ENCODE peak calls at places on chromosomes 16 and 17, in four cellular contexts. Y, C, Q and B are unnamed samples.

GRCh38 chr17:41959336-41960095 is 7.1 kb upstream of the CNP start:
- DNase-seq in Q (peak; percentile 65), Y (no peak), C (no peak), B (peak; percentile 24)

GRCh38 chr16:48003226-48003907 is 152.4 kb downstream of the ABCC12 start:
- DNase-seq in Q (no peak), C (no peak), Y (no peak), B (no peak)

GRCh38 chr17:48569676-48570324 is 8.3 kb downstream of the HOXB4 start:
- DNase-seq in Y (no peak), Q (peak; percentile 66), C (no peak), B (no peak)

GRCh38 chr16:11087691-11088431 is 143.5 kb downstream of the CLEC16A start:
- DNase-seq in Y (no peak), C (no peak), Q (no peak), B (peak; percentile 61)

GRCh38 chr16:58389724-58390123 is 2.5 kb upstream of the GINS3 start:
- DNase-seq in C (no peak), Y (no peak), Q (no peak), B (no peak)

GRCh38 chr16:27359051-27359450 is 42.9 kb upstream of the IL21R start:
- DNase-seq in Y (no peak), C (no peak), Q (no peak), B (no peak)

GRCh38 chr16:73047536-73048291 is at the start of gene ZFHX3:
- DNase-seq in Y (peak; percentile 58), Q (peak; percentile 64), C (no peak), B (peak; percentile 63)

GRCh38 chr16:50733468-50733867 is 8.4 kb upstream of the CYLD start:
- DNase-seq in Y (no peak), C (no peak), Q (no peak), B (no peak)

GRCh38 chr16:69187387-69187890 is 475 bp downstream of the SNTB2 start:
- DNase-seq in Y (peak; percentile 57), C (peak; percentile 12), Q (peak; percentile 47), B (peak; percentile 53)

GRCh38 chr17:31789707-31790505 is 69.1 kb downstream of the COPRS start:
- DNase-seq in Y (peak; percentile 13), Q (no peak), C (no peak), B (peak; percentile 28)

GRCh38 chr17:152860-153420 is 15.6 kb downstream of the SCGB1C2 start:
- DNase-seq in Y (no peak), C (no peak), Q (no peak), B (no peak)

GRCh38 chr16:17556276-17557052 is 85.7 kb upstream of the XYLT1 start:
- DNase-seq in Y (no peak), C (no peak), Q (peak; percentile 41), B (peak; percentile 6)

GRCh38 chr16:66315210-66315825 is 51.2 kb upstream of the CDH5 start:
- DNase-seq in C (peak; percentile 36), Q (peak; percentile 75), Y (peak; percentile 50), B (peak; percentile 65)

GRCh38 chr17:76529224-76529642 is 8.3 kb downstream of the CYGB start:
- DNase-seq in Q (no peak), Y (no peak), C (no peak), B (no peak)

GRCh38 chr17:75847595-75848522 is 3.7 kb upstream of the UNC13D start:
- DNase-seq in Q (peak; percentile 27), C (no peak), Y (no peak), B (no peak)

GRCh38 chr17:50022463-50023130 is 27.6 kb upstream of the DLX3 start:
- DNase-seq in Q (no peak), Y (no peak), C (no peak), B (no peak)